ENCODE peak calls at places on chromosomes 3 and 15, in four cellular contexts. I, N, Q and K are unnamed samples. For H3K27me3, the result is how much of the 10 kb centered on the place peaks cover.

GRCh38 chr3:31485206-31485605 is 47.5 kb upstream of the STT3B start:
- DNase-seq in I (no peak), N (no peak), Q (no peak), K (no peak)

GRCh38 chr15:69909719-69910444 is 187.8 kb downstream of the TLE3 start:
- DNase-seq in N (no peak), Q (no peak), I (no peak), K (peak)

GRCh38 chr3:105431171-105431570 is 64.5 kb downstream of the ALCAM start:
- DNase-seq in N (no peak), Q (no peak), I (no peak), K (no peak)

GRCh38 chr3:99637041-99637380 is 1.4 kb upstream of the COL8A1 start:
- DNase-seq in Q (no peak), I (no peak), N (peak), K (no peak)

GRCh38 chr3:150374975-150375374 is 33.1 kb upstream of the TSC22D2 start:
- DNase-seq in Q (no peak), N (no peak), I (no peak), K (no peak)

GRCh38 chr3:183576487-183577107 is 21.1 kb upstream of the KLHL6 start:
- DNase-seq in N (no peak), Q (no peak), I (no peak), K (no peak)

GRCh38 chr3:159472611-159473010 is 516.0 kb upstream of the IL12A start:
- DNase-seq in I (no peak), Q (no peak), N (peak), K (no peak)

GRCh38 chr3:167913218-167913902 is 177.8 kb downstream of the SERPINI1 start:
- DNase-seq in I (no peak), N (peak), Q (no peak), K (no peak)

GRCh38 chr3:169664034-169664820 is 715 bp upstream of the MECOM start:
- DNase-seq in I (peak), N (peak), Q (no peak), K (no peak)

GRCh38 chr3:93961026-93961425 is 12.7 kb downstream of the PROS1 start:
- DNase-seq in I (no peak), Q (no peak), N (no peak), K (no peak)

GRCh38 chr15:45091581-45091980 is 22.4 kb downstream of the DUOX2 start:
- DNase-seq in Q (no peak), I (no peak), N (no peak), K (no peak)

GRCh38 chr3:37197810-37198371 is 23.5 kb upstream of the LRRFIP2 start:
- DNase-seq in Q (no peak), I (no peak), N (peak), K (no peak)

GRCh38 chr15:69424748-69425413 is 10.7 kb downstream of the KIF23 start:
- DNase-seq in N (no peak), I (no peak), Q (no peak), K (no peak)

GRCh38 chr3:36697397-36698001 is 66.9 kb downstream of the DCLK3 start:
- DNase-seq in Q (no peak), I (no peak), N (peak), K (no peak)

GRCh38 chr3:166283856-166284255 is 446.6 kb upstream of the BCHE start:
- DNase-seq in Q (peak), I (no peak), N (peak), K (no peak)

GRCh38 chr3:185558395-185558794 is 6.0 kb upstream of the LIPH start:
- DNase-seq in Q (no peak), N (peak), I (peak), K (peak)

GRCh38 chr3:117955196-117955595 is 1079.5 kb downstream of the IGSF11 start:
- DNase-seq in I (no peak), Q (no peak), N (no peak), K (no peak)

GRCh38 chr15:36632196-36632595 is 52.8 kb downstream of the CDIN1 start:
- DNase-seq in I (no peak), Q (no peak), N (peak), K (peak)

GRCh38 chr3:127115691-127116351 is 77.1 kb upstream of the PRR23E start:
- DNase-seq in Q (no peak), I (no peak), N (peak), K (no peak)

GRCh38 chr15:83248151-83248851 is 36.2 kb downstream of the BNC1 start:
- DNase-seq in I (no peak), N (peak), Q (no peak), K (peak)

GRCh38 chr3:131688370-131688769 is 185.6 kb upstream of the MRPL3 start:
- DNase-seq in Q (no peak), I (no peak), N (peak), K (no peak)

GRCh38 chr3:112736802-112737566 is 96.0 kb upstream of the CCDC80 start:
- DNase-seq in Q (no peak), N (peak), I (no peak), K (peak)

GRCh38 chr3:13042932-13043275 is 30.3 kb downstream of the IQSEC1 start:
- DNase-seq in N (no peak), I (no peak), Q (no peak), K (no peak)

GRCh38 chr3:152853196-152853595 is 18.3 kb downstream of the P2RY1 start:
- DNase-seq in Q (no peak), N (no peak), I (no peak), K (no peak)

GRCh38 chr3:46892285-46893145 is 15.0 kb downstream of the PTH1R start:
- DNase-seq in Q (peak), I (peak), N (peak), K (peak)

GRCh38 chr3:41044526-41044925 is 154.8 kb upstream of the CTNNB1 start:
- DNase-seq in N (no peak), I (no peak), Q (no peak), K (no peak)

GRCh38 chr3:111538687-111539086 is 3.3 kb upstream of the CD96 start:
- DNase-seq in N (peak), Q (no peak), I (no peak), K (no peak)

GRCh38 chr3:185250653-185251052 is 3.2 kb downstream of the EHHADH start:
- DNase-seq in Q (no peak), I (no peak), N (no peak), K (no peak)

GRCh38 chr3:152941825-152942224 is 106.9 kb downstream of the P2RY1 start:
- DNase-seq in N (no peak), Q (no peak), I (peak), K (no peak)

DNA sequence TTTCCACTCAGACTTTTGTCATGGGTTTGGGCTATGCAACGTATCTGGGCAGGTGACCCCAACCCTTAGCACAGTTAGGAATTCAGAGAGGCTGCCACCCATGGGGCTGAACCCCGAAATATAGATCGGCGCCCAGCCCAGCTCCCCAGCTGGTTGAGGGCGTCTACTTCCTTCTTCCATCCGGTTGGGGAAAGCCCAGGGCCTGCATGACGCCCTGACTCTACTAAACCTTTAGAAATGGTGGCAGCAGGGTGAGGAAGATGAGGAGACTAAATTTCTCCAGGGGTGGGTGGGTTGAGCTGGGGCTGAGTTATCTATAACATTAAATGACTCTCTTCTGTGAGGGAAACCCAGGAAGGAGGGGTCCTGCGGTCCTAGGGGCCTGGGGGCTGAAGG is 28.3 kb downstream of the NR2F2 start:
- DNase-seq in N (no peak), I (no peak), Q (no peak), K (no peak)
- H3K27me3 ChIP-seq in N (under half), I (half or more), Q (under half), K (under half)

GRCh38 chr3:11156026-11156410 is 1.7 kb downstream of the HRH1 start:
- DNase-seq in Q (no peak), N (no peak), I (no peak), K (no peak)
- H3K27me3 ChIP-seq in Q (under half), N (under half), I (under half), K (under half)

GRCh38 chr15:63800245-63800644 is 33.5 kb downstream of the HERC1 start:
- DNase-seq in Q (no peak), N (no peak), I (no peak), K (peak)

GRCh38 chr15:63797103-63797502 is 36.6 kb downstream of the HERC1 start:
- DNase-seq in N (no peak), Q (no peak), I (no peak), K (peak)

GRCh38 chr15:63800739-63801138 is 33.0 kb downstream of the HERC1 start:
- DNase-seq in N (no peak), I (no peak), Q (no peak), K (peak)

GRCh38 chr15:63801171-63801570 is 32.6 kb downstream of the HERC1 start:
- DNase-seq in I (no peak), N (no peak), Q (no peak), K (no peak)

GRCh38 chr15:63797901-63798300 is 35.8 kb downstream of the HERC1 start:
- DNase-seq in N (no peak), I (no peak), Q (no peak), K (no peak)
- H3K27me3 ChIP-seq in N (under half), I (under half), Q (under half), K (under half)

GRCh38 chr15:64024172-64025050 is 21.9 kb downstream of the DAPK2 start:
- DNase-seq in I (peak), Q (no peak), N (no peak), K (peak)

GRCh38 chr15:64017591-64018163 is 28.6 kb downstream of the DAPK2 start:
- DNase-seq in Q (no peak), I (no peak), N (no peak), K (no peak)

GRCh38 chr15:64019764-64020163 is 26.5 kb downstream of the DAPK2 start:
- DNase-seq in Q (no peak), I (peak), N (peak), K (peak)

GRCh38 chr15:64022571-64022970 is 23.7 kb downstream of the DAPK2 start:
- DNase-seq in N (no peak), Q (no peak), I (no peak), K (no peak)

GRCh38 chr15:64023215-64023614 is 23.1 kb downstream of the DAPK2 start:
- DNase-seq in I (peak), N (no peak), Q (no peak), K (peak)
- H3K27me3 ChIP-seq in I (under half), N (under half), Q (under half), K (under half)

GRCh38 chr3:27714692-27715453 is 7.2 kb downstream of the EOMES start:
- DNase-seq in N (peak), I (peak), Q (no peak), K (peak)

GRCh38 chr3:27713066-27713400 is 9.1 kb downstream of the EOMES start:
- DNase-seq in I (no peak), Q (no peak), N (peak), K (no peak)

GRCh38 chr3:27714101-27714526 is 8.0 kb downstream of the EOMES start:
- DNase-seq in Q (no peak), I (no peak), N (no peak), K (no peak)

GRCh38 chr3:27713435-27713880 is 8.7 kb downstream of the EOMES start:
- DNase-seq in I (no peak), Q (no peak), N (peak), K (no peak)

GRCh38 chr3:27712136-27713065 is 9.7 kb downstream of the EOMES start:
- DNase-seq in N (peak), Q (peak), I (peak), K (peak)
- H3K27me3 ChIP-seq in N (under half), Q (under half), I (half or more), K (under half)

GRCh38 chr15:58062983-58063382 is 2.5 kb downstream of the ALDH1A2 start:
- DNase-seq in I (no peak), Q (no peak), N (no peak), K (no peak)

GRCh38 chr15:58063612-58064011 is 1.9 kb downstream of the ALDH1A2 start:
- DNase-seq in I (no peak), Q (no peak), N (no peak), K (no peak)

GRCh38 chr15:58064119-58065010 is 1.1 kb downstream of the ALDH1A2 start:
- DNase-seq in Q (no peak), N (no peak), I (no peak), K (no peak)

GRCh38 chr15:58060575-58060974 is 4.9 kb downstream of the ALDH1A2 start:
- DNase-seq in N (no peak), I (no peak), Q (no peak), K (no peak)

DNA sequence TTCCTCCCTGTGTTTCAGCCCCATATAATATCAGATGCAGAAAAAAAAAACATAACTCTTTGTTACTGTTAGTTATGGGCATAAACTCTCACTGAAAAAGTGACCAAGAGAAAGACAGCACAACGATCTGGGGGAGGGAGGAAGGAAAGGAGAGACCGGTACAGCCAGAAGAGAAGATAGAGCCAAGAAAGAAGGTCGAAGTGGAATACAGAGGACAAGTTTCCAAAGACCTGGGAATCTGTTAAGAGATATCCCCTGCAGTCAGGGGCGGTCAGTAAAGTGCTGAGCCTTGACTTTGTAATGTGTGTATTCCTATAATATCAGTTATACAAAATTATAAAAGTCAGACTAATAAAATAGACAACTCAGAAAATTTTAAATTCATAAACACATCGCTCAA is 3.3 kb downstream of the ALDH1A2 start:
- DNase-seq in N (no peak), I (no peak), Q (no peak), K (no peak)
- H3K27me3 ChIP-seq in N (under half), I (half or more), Q (under half), K (under half)

DNA sequence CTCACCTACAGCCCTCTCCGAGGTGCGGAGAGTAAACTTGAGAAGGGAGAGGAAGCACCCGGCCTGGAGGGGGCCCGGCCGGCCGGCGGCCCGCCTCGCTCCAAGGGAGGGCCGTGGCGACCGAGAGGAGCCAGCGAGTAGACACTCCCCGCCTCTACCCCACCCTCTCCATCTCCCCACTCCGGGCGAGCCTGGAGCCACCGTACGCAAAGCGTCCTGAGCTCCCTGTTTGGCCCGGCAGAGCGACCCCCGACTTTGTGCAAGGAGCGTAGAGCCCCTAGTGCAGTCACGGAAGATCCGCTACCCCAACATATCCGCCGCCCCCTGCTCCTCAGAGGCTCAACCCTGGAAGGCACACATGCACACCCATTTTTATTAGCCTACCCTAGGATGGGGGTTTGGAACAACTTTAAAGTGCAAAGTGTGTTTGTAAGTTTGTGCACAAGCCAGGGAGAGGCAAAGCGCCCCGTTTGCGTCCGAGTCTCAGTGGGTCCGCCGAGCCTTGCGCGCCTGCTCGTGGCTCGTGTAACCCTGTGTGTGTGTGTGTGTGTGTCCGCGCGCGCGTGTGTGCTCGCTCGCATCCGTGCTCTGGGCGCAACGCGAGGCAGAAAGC is 508 bp upstream of the SMAD6 start:
- DNase-seq in N (no peak), Q (peak), I (peak), K (peak)
- H3K27me3 ChIP-seq in N (under half), Q (under half), I (under half), K (under half)

GRCh38 chr15:80171787-80172186 is 19.0 kb downstream of the FAH start:
- DNase-seq in N (no peak), Q (no peak), I (no peak), K (no peak)

GRCh38 chr15:80174017-80174746 is 21.4 kb downstream of the FAH start:
- DNase-seq in N (peak), I (no peak), Q (peak), K (no peak)

GRCh38 chr15:80172401-80172800 is 19.6 kb downstream of the FAH start:
- DNase-seq in N (no peak), Q (no peak), I (no peak), K (no peak)

GRCh38 chr15:80175436-80175835 is 22.6 kb downstream of the FAH start:
- DNase-seq in I (no peak), N (no peak), Q (no peak), K (no peak)

GRCh38 chr15:80173022-80173759 is 20.4 kb downstream of the FAH start:
- DNase-seq in I (peak), Q (peak), N (peak), K (peak)
- H3K27me3 ChIP-seq in I (under half), Q (under half), N (under half), K (under half)